ENCODE peak calls at places on chromosomes 6 and 20, in five cellular contexts. F, Q, U, H and N are unnamed samples. For H3K4me1, the result is how much of the 10 kb centered on the place peaks cover.

GRCh38 chr6:47308223-47308567 is 1.5 kb downstream of the TNFRSF21 start:
- DNase-seq in F (no peak), Q (no peak), U (no peak), H (no peak), N (no peak)

GRCh38 chr6:46749731-46750130 is 3.0 kb downstream of the ANKRD66 start:
- DNase-seq in F (no peak), Q (no peak), U (no peak), H (no peak), N (no peak)

GRCh38 chr6:160930547-160931377 is 60.8 kb upstream of the MAP3K4 start:
- DNase-seq in F (peak), Q (peak), U (peak), H (peak), N (peak)

GRCh38 chr20:14470977-14471642 is 133.7 kb upstream of the FLRT3 start:
- DNase-seq in F (no peak), Q (no peak), U (no peak), H (no peak), N (no peak)

GRCh38 chr6:8006208-8006607 is 58.0 kb downstream of the BLOC1S5 start:
- DNase-seq in F (no peak), Q (no peak), U (peak), H (no peak), N (no peak)

GRCh38 chr20:47727909-47728361 is 57.3 kb downstream of the SULF2 start:
- DNase-seq in F (no peak), Q (peak), U (no peak), H (no peak), N (peak)

GRCh38 chr6:124857746-124858145 is 104.5 kb upstream of the RNF217 start:
- DNase-seq in F (no peak), Q (no peak), U (no peak), H (no peak), N (no peak)

GRCh38 chr20:18666803-18667460 is 79.1 kb downstream of the DTD1 start:
- DNase-seq in F (no peak), Q (no peak), U (no peak), H (no peak), N (no peak)

GRCh38 chr6:28719275-28719940 is 193.7 kb downstream of the GPX5 start:
- DNase-seq in F (no peak), Q (no peak), U (peak), H (no peak), N (no peak)

GRCh38 chr6:170273191-170273590 is 17.7 kb downstream of the DLL1 start:
- DNase-seq in F (peak), Q (peak), U (no peak), H (no peak), N (no peak)

GRCh38 chr20:32761831-32762753 is at the start of gene DNMT3B:
- DNase-seq in F (peak), Q (peak), U (peak), H (no peak), N (peak)

GRCh38 chr20:25537890-25538289 is 47.4 kb downstream of the NINL start:
- DNase-seq in F (no peak), Q (no peak), U (no peak), H (no peak), N (no peak)

GRCh38 chr6:96621983-96622382 is 59.1 kb downstream of the FHL5 start:
- DNase-seq in F (no peak), Q (no peak), U (no peak), H (no peak), N (no peak)

GRCh38 chr6:106496791-106497190 is 132.5 kb downstream of the RTN4IP1 start:
- DNase-seq in F (no peak), Q (no peak), U (no peak), H (no peak), N (peak)
- H3K4me3 ChIP-seq in F (no peak), Q (no peak), U (no peak), H (no peak), N (no peak)

GRCh38 chr6:138107752-138108592 is 753 bp upstream of the PERP start:
- DNase-seq in F (peak), Q (no peak), U (no peak), H (no peak), N (peak)
- H3K27ac ChIP-seq in F (peak), Q (peak), U (no peak), H (peak), N (peak)

GRCh38 chr20:3748073-3748472 is 15.6 kb downstream of the HSPA12B start:
- DNase-seq in F (no peak), Q (no peak), U (no peak), H (no peak), N (no peak)

GRCh38 chr20:3749087-3749688 is 16.7 kb downstream of the HSPA12B start:
- DNase-seq in F (no peak), Q (no peak), U (no peak), H (no peak), N (no peak)

GRCh38 chr20:3751284-3751663 is 16.3 kb downstream of the ADISSP start:
- DNase-seq in F (no peak), Q (no peak), U (no peak), H (no peak), N (no peak)

GRCh38 chr20:3751664-3752385 is 15.7 kb downstream of the ADISSP start:
- DNase-seq in F (no peak), Q (peak), U (no peak), H (no peak), N (peak)

DNA sequence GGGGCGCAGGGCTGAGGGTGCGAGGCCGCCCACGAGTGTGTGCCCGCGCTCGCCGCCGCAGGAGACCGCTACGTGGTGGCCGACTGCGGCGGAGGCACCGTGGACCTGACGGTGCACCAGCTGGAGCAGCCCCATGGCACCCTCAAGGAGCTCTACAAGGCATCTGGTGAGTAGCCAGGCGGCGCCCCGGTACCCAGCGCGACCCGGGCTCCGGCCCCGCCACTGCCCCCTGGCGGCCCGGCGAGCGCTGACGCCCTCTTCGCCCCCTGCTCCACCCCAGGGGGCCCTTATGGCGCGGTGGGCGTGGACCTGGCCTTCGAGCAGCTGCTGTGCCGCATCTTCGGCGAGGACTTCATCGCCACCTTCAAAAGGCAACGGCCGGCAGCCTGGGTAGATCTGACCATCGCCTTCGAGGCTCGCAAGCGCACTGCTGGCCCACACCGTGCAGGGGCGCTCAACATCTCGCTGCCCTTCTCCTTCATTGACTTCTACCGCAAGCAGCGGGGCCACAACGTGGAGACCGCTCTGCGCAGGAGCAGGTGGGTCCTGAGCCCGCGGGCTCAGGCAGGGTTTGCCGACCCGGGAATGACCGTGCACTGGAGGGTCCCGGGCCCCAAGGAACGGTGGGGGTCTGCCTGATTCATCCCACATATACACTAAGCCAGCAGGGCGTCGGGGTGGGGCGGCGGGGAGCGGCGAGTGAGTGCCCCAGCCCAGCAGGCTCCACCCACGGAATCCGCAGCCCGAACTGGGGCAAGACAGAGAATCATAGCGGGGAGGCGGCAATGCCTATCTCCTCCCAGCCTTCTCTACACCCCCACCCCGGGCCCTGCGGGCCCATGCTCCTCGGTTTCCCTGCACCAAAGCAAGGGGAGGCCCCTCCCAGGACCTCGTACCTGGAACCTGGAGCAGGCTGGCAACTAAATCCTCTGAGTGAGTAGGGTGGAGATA is 17.5 kb downstream of the HSPA12B start:
- DNase-seq in F (no peak), Q (no peak), U (no peak), H (no peak), N (no peak)
- H3K4me1 ChIP-seq in F (under half), Q (under half), U (under half), H (under half), N (under half)

GRCh38 chr20:46463852-46464251 is 49.5 kb downstream of the ZNF334 start:
- DNase-seq in F (no peak), Q (no peak), U (no peak), H (no peak), N (no peak)

GRCh38 chr20:46456255-46457028 is 50.0 kb upstream of the ELMO2 start:
- DNase-seq in F (no peak), Q (no peak), U (no peak), H (no peak), N (no peak)

GRCh38 chr20:46455729-46456128 is 49.3 kb upstream of the ELMO2 start:
- DNase-seq in F (no peak), Q (no peak), U (no peak), H (no peak), N (no peak)

GRCh38 chr20:46461808-46462207 is 51.6 kb downstream of the ZNF334 start:
- DNase-seq in F (no peak), Q (no peak), U (no peak), H (no peak), N (no peak)

GRCh38 chr20:46458891-46459750 is 52.7 kb upstream of the ELMO2 start:
- DNase-seq in F (no peak), Q (no peak), U (no peak), H (no peak), N (peak)
- H3K4me3 ChIP-seq in F (no peak), Q (peak), U (no peak), H (peak), N (peak)

GRCh38 chr6:15443119-15443518 is 197.2 kb downstream of the JARID2 start:
- DNase-seq in F (no peak), Q (no peak), U (peak), H (no peak), N (no peak)
- H3K27ac ChIP-seq in F (no peak), Q (no peak), U (peak), H (no peak), N (no peak)

GRCh38 chr20:9075264-9076095 is 6.6 kb downstream of the PLCB4 start:
- DNase-seq in F (no peak), Q (no peak), U (no peak), H (no peak), N (no peak)
- H3K4me1 ChIP-seq in F (under half), Q (under half), U (under half), H (under half), N (under half)

GRCh38 chr6:31657406-31658157 is 1.9 kb downstream of the APOM start:
- DNase-seq in F (no peak), Q (no peak), U (no peak), H (no peak), N (no peak)

GRCh38 chr6:31659649-31660223 is 842 bp downstream of the C6orf47 start:
- DNase-seq in F (no peak), Q (no peak), U (peak), H (no peak), N (no peak)

GRCh38 chr6:31660224-31660997 is at the start of gene C6orf47:
- DNase-seq in F (peak), Q (peak), U (peak), H (no peak), N (peak)

GRCh38 chr6:31658158-31658688 is 2.4 kb downstream of the C6orf47 start:
- DNase-seq in F (no peak), Q (no peak), U (no peak), H (no peak), N (no peak)

DNA sequence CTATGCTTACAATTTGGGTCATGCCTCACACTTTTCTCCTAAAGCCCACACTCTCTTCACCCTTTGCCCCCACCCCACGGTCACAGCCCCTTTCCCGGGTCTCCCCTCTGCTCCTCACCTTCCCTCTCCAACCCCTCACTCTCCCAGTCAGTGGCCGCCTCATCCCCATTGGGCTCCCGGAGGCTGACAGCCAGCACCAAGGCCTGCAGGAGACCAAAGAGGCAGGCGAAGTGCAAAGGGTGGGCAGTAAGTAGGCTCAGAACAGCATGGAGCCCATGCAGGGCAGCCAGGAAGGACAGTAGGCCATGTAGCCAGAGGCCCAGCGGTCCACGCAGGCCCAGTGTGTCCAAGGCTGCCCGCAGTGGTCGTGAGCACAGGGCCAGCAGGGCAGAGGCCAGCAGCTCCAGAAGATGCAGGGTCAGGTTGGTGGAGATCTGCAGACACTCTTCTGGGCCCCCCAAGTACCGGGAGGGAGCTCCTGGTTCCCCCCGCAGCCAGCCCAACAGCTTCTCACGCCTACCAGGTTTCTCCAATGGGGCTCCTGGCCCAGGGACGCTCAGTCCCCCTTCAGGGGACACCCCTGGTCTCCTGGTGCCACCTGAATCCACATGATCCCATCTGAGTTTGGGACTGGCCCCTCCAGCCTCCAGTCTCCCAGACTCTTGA is 1.5 kb downstream of the C6orf47 start:
- DNase-seq in F (no peak), Q (no peak), U (no peak), H (no peak), N (no peak)
- H3K4me3 ChIP-seq in F (peak), Q (peak), U (peak), H (peak), N (peak)

GRCh38 chr6:40977085-40977484 is 61.9 kb downstream of the UNC5CL start:
- DNase-seq in F (no peak), Q (no peak), U (no peak), H (no peak), N (no peak)
- H3K27ac ChIP-seq in F (no peak), Q (no peak), U (no peak), H (no peak), N (no peak)

GRCh38 chr6:135419162-135419561 is 78.4 kb downstream of the AHI1 start:
- DNase-seq in F (no peak), Q (no peak), U (no peak), H (no peak), N (no peak)
- H3K4me1 ChIP-seq in F (under half), Q (under half), U (under half), H (under half), N (under half)